ENCODE peak calls at places on chromosomes 7 and 10, in four cellular contexts. Y, T, E and W are unnamed samples.

GRCh38 chr10:91613411-91614253 is 19.2 kb downstream of the PPP1R3C start:
- DNase-seq in Y (peak; percentile 82), T (peak; percentile 39), E (no peak), W (no peak)

GRCh38 chr10:7107287-7107686 is 303.5 kb downstream of the SFMBT2 start:
- DNase-seq in Y (no peak), T (no peak), E (no peak), W (no peak)

GRCh38 chr10:34539533-34540315 is 275.4 kb downstream of the PARD3 start:
- DNase-seq in Y (peak; percentile 56), T (no peak), E (peak; percentile 73), W (no peak)

GRCh38 chr10:46550076-46550790 is 6.2 kb downstream of the GPRIN2 start:
- DNase-seq in Y (no peak), T (no peak), E (no peak), W (no peak)

GRCh38 chr10:42951486-42952251 is 125.2 kb upstream of the RET start:
- DNase-seq in Y (no peak), T (no peak), E (no peak), W (no peak)

GRCh38 chr10:60314306-60314940 is 75.3 kb downstream of the ANK3 start:
- DNase-seq in Y (peak; percentile 4), T (peak; percentile 71), E (no peak), W (no peak)

GRCh38 chr10:90138844-90139243 is 437.5 kb downstream of the KIF20B start:
- DNase-seq in Y (peak; percentile 14), T (no peak), E (peak; percentile 4), W (no peak)

GRCh38 chr10:91284486-91285090 is 64.1 kb downstream of the PCGF5 start:
- DNase-seq in Y (no peak), T (no peak), E (no peak), W (no peak)

GRCh38 chr7:72544486-72544885 is 132.3 kb upstream of the CALN1 start:
- DNase-seq in Y (no peak), T (no peak), E (no peak), W (no peak)

GRCh38 chr10:36345770-36346169 is 703.7 kb upstream of the FZD8 start:
- DNase-seq in Y (no peak), T (no peak), E (no peak), W (no peak)

GRCh38 chr7:44284881-44285541 is 40.4 kb downstream of the CAMK2B start:
- DNase-seq in Y (no peak), T (no peak), E (no peak), W (no peak)

GRCh38 chr10:79445217-79445707 is at the start of gene ZCCHC24:
- DNase-seq in Y (peak; percentile 54), T (no peak), E (no peak), W (no peak)

GRCh38 chr7:142371586-142372377 is 113.9 kb upstream of the PRSS58 start:
- DNase-seq in Y (no peak), T (no peak), E (no peak), W (no peak)

GRCh38 chr10:43392757-43393156 is 16.2 kb downstream of the HNRNPF start:
- DNase-seq in Y (no peak), T (no peak), E (no peak), W (no peak)

GRCh38 chr7:77839919-77840318 is 41.3 kb downstream of the PHTF2 start:
- DNase-seq in Y (no peak), T (no peak), E (no peak), W (no peak)

GRCh38 chr7:135224027-135224426 is 9.6 kb upstream of the STRA8 start:
- DNase-seq in Y (no peak), T (no peak), E (no peak), W (no peak)

GRCh38 chr10:108439397-108439796 is 1274.9 kb upstream of the SORCS1 start:
- DNase-seq in Y (no peak), T (no peak), E (no peak), W (no peak)
- TF ChIP-seq POLR2AphosphoS2 in Y (no peak), T (no peak), E (no peak), W (no peak)

DNA sequence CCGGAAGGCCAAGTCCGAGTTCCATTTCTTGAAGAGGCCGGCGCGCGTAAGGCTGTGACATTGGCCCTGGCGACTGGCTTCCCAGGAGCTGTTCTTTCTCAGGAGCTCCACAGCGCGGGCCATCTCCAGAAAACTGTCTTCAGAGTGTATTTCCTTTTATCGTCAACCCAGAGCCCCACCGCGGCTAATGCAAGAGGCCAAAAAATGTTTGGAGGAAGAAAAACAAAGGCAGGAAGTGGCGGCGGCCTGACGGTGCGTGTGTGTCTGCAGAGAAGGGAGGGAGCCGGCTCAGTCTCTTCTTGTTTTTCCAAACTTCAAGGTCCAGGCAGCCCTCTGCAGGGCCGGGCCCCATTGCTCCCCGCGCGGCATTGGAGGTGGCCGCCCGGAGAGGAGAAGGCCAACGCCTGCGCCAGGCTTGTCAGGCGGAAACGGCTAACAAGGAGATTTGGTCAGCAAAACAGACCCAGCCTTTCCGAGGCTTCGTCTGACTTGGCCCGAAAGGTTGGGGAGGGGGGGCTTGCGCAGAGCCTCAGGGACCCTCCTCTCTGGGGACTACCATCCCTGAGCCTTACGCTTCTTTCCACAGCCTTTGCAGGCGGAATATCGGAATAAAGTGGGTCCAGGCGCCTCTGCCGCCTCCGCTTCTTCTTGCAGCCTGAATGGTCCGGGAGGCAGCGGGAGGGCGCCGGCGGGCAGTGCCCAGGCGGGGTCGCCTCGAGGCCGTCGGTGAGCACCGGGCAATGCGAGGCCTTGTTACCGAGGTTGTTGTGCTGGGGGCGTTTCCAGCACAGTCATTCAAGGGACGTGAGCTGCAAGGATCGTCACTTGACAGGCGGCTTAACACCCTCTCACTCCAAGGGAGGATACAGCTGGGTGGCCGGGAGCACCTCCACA is 3.9 kb upstream of the HOXA11 start:
- DNase-seq in Y (no peak), T (no peak), E (no peak), W (no peak)
- TF ChIP-seq POLR2AphosphoS2 in Y (no peak), T (no peak), E (no peak), W (no peak)

GRCh38 chr10:48455055-48455391 is 148.5 kb downstream of the MAPK8 start:
- DNase-seq in Y (no peak), T (no peak), E (no peak), W (no peak)
- TF ChIP-seq POLR2AphosphoS2 in Y (no peak), T (no peak), E (no peak), W (no peak)

GRCh38 chr7:98830972-98831548 is 38.8 kb downstream of the TMEM130 start:
- DNase-seq in Y (no peak), T (no peak), E (no peak), W (no peak)
- TF ChIP-seq POLR2AphosphoS2 in Y (no peak), T (no peak), E (no peak), W (no peak)

DNA sequence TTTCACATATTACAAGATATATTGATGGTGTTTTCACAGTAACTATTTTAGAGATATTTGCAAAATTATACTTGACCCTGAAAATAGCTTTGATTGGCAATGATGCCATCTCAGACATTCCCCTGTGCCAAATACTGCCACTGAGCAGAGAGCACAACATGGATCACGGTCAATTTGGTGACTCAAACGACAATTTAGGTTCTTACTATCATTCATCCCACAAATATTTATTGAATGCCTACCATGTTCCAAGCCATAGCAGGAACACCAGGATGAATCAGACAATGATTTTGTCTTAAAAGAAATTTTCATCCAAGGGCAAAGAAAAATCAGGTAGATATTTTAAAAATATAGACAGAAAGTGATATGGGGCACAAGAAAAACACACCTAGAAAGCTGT is 153.2 kb upstream of the ADO start:
- DNase-seq in Y (no peak), T (no peak), E (no peak), W (no peak)
- TF ChIP-seq POLR2AphosphoS2 in Y (no peak), T (no peak), E (no peak), W (no peak)